ENCODE peak calls at places on chromosome 14, in nine cellular contexts. S is T-helper 1 cell; Z is stimulated activated CD4-positive, alpha-beta T cell treated with anti-CD3 and anti-CD28 coated beads, Interleukin-1b, Interleukin-23, amount 100 ng/mL, for 24 hours; J is HS-27A; R is endothelial cell; V is HTR-8/SVneo; O is activated naive CD8-positive, alpha-beta T cell treated with anti-CD3 and anti-CD28 coated beads for 36 hours; E is coronary artery; Q is HS-5. D is an unnamed sample.

GRCh38 chr14:94028450-94028826 is 2.3 kb downstream of the OTUB2 start:
- DNase-seq in S (no peak), Z (no peak), J (no peak), R (no peak), V (no peak), O (no peak), E (no peak), Q (no peak), D (no peak)

GRCh38 chr14:56666716-56667115 is 87.1 kb downstream of the TMEM260 start:
- DNase-seq in S (no peak), Z (no peak), J (peak; percentile 24), R (no peak), V (peak; percentile 67), O (no peak), E (no peak), Q (peak; percentile 31), D (no peak)

GRCh38 chr14:87461704-87462103 is 531.3 kb downstream of the GALC start:
- DNase-seq in S (no peak), Z (no peak), J (no peak), R (no peak), V (no peak), O (no peak), E (no peak), Q (no peak), D (no peak)

GRCh38 chr14:88791629-88792571 is 853 bp downstream of the EML5 start:
- DNase-seq in S (peak; percentile 7), Z (peak; percentile 7), J (no peak), R (peak; percentile 5), V (no peak), O (peak; percentile 3), E (no peak), Q (no peak), D (no peak)

GRCh38 chr14:34055545-34055944 is 104.7 kb upstream of the EGLN3 start:
- DNase-seq in S (no peak), Z (no peak), J (no peak), R (no peak), V (no peak), O (no peak), E (no peak), Q (no peak), D (no peak)

GRCh38 chr14:92728781-92729364 is 19.6 kb downstream of the LGMN start:
- DNase-seq in S (no peak), Z (no peak), J (no peak), R (no peak), V (no peak), O (peak; percentile 47), E (no peak), Q (peak; percentile 53), D (no peak)

GRCh38 chr14:60553855-60554254 is 44.9 kb downstream of the SIX6 start:
- DNase-seq in S (no peak), Z (no peak), J (no peak), R (no peak), V (no peak), O (no peak), E (no peak), Q (no peak), D (no peak)

GRCh38 chr14:105013150-105013787 is 7.6 kb downstream of the CDCA4 start:
- DNase-seq in S (no peak), Z (no peak), J (no peak), R (no peak), V (no peak), O (no peak), E (no peak), Q (no peak), D (no peak)

GRCh38 chr14:55701638-55702037 is 121.6 kb downstream of the KTN1 start:
- DNase-seq in S (no peak), Z (no peak), J (no peak), R (no peak), V (no peak), O (no peak), E (no peak), Q (peak; percentile 40), D (no peak)

GRCh38 chr14:37262649-37263048 is 64.9 kb downstream of the MIPOL1 start:
- DNase-seq in S (no peak), Z (no peak), J (no peak), R (no peak), V (no peak), O (no peak), E (no peak), Q (no peak), D (no peak)